ENCODE peak calls at places on chromosome 9, in eight cellular contexts. F is PC-3, C is OCI-LY7, U is GM23248, J is GM23338, I is HCT116, A is MM.1S, D is SK-N-SH. O is an unnamed sample. For H3K9me2, the result is how much of the 10 kb centered on the place peaks cover.

GRCh38 chr9:74120061-74120460 is 377.1 kb upstream of the RORB start:
- DNase-seq in F (no peak), C (no peak), U (no peak), J (no peak), I (no peak), A (no peak), D (no peak), O (no peak)

GRCh38 chr9:79766091-79766490 is 194.3 kb downstream of the TLE4 start:
- DNase-seq in F (peak), C (no peak), U (no peak), J (no peak), I (no peak), A (no peak), D (no peak), O (no peak)

GRCh38 chr9:34375901-34376595 is 650 bp downstream of the MYORG start:
- DNase-seq in F (peak), C (peak), U (peak), J (peak), I (no peak), A (peak), D (peak), O (peak)

GRCh38 chr9:77876091-77876490 is 155.5 kb downstream of the GNAQ start:
- DNase-seq in F (no peak), C (no peak), U (peak), J (peak), I (no peak), A (no peak), D (peak), O (no peak)

GRCh38 chr9:82436480-82436879 is 447.9 kb downstream of the SPATA31D1 start:
- DNase-seq in F (peak), C (no peak), U (peak), J (no peak), I (no peak), A (no peak), D (no peak), O (no peak)

GRCh38 chr9:130624154-130624553 is 40.2 kb upstream of the PRDM12 start:
- DNase-seq in F (no peak), C (no peak), U (no peak), J (no peak), I (no peak), A (no peak), D (no peak), O (no peak)

GRCh38 chr9:108775901-108776306 is 79.9 kb downstream of the ACTL7B start:
- DNase-seq in F (no peak), C (no peak), U (no peak), J (no peak), I (no peak), A (no peak), D (no peak), O (no peak)

GRCh38 chr9:17578577-17578910 is 322 bp upstream of the SH3GL2 start:
- DNase-seq in F (no peak), C (no peak), U (no peak), J (no peak), I (no peak), A (no peak), D (no peak), O (no peak)

GRCh38 chr9:75870450-75870849 is 20.0 kb upstream of the PCSK5 start:
- DNase-seq in F (no peak), C (no peak), U (no peak), J (no peak), I (no peak), A (no peak), D (no peak), O (no peak)

GRCh38 chr9:89954229-89954628 is 349.4 kb downstream of the GADD45G start:
- DNase-seq in F (no peak), C (no peak), U (no peak), J (no peak), I (no peak), A (no peak), D (peak), O (no peak)

GRCh38 chr9:3385871-3386270 is 139.9 kb downstream of the RFX3 start:
- DNase-seq in F (no peak), C (no peak), U (no peak), J (no peak), I (no peak), A (no peak), D (no peak), O (no peak)

GRCh38 chr9:126206099-126206498 is 120.5 kb upstream of the MVB12B start:
- DNase-seq in F (no peak), C (no peak), U (no peak), J (no peak), I (no peak), A (no peak), D (peak), O (no peak)

GRCh38 chr9:76116913-76117312 is 226.4 kb downstream of the PCSK5 start:
- DNase-seq in F (no peak), C (no peak), U (peak), J (no peak), I (no peak), A (no peak), D (no peak), O (no peak)

GRCh38 chr9:130422546-130422945 is 22.2 kb upstream of the ASS1 start:
- DNase-seq in F (no peak), C (no peak), U (no peak), J (no peak), I (no peak), A (no peak), D (no peak), O (no peak)

GRCh38 chr9:87515086-87515485 is 17.4 kb downstream of the DAPK1 start:
- DNase-seq in F (no peak), C (no peak), U (no peak), J (no peak), I (no peak), A (no peak), D (no peak), O (no peak)

GRCh38 chr9:38652044-38652443 is 31.6 kb upstream of the ANKRD18A start:
- DNase-seq in F (no peak), C (no peak), U (no peak), J (no peak), I (no peak), A (no peak), D (no peak), O (no peak)
- H3K9me2 ChIP-seq in F (under half), C (under half), U (under half), J (under half), I (under half), A (under half), D (under half), O (under half)

GRCh38 chr9:2291980-2292704 is 277.0 kb downstream of the SMARCA2 start:
- DNase-seq in F (peak), C (no peak), U (peak), J (no peak), I (no peak), A (no peak), D (no peak), O (peak)

GRCh38 chr9:2289234-2289755 is 274.1 kb downstream of the SMARCA2 start:
- DNase-seq in F (no peak), C (no peak), U (no peak), J (no peak), I (no peak), A (no peak), D (no peak), O (peak)

GRCh38 chr9:2292733-2293132 is 277.6 kb downstream of the SMARCA2 start:
- DNase-seq in F (no peak), C (no peak), U (no peak), J (no peak), I (no peak), A (no peak), D (no peak), O (peak)

GRCh38 chr9:2288309-2288708 is 273.2 kb downstream of the SMARCA2 start:
- DNase-seq in F (no peak), C (no peak), U (no peak), J (no peak), I (no peak), A (no peak), D (no peak), O (no peak)

GRCh38 chr9:2290382-2290781 is 275.2 kb downstream of the SMARCA2 start:
- DNase-seq in F (no peak), C (no peak), U (no peak), J (no peak), I (no peak), A (no peak), D (no peak), O (no peak)
- H3K9me2 ChIP-seq in F (under half), C (under half), U (under half), J (under half), I (under half), A (under half), D (under half), O (under half)

GRCh38 chr9:128529191-128529590 is 23.2 kb upstream of the SPTAN1 start:
- DNase-seq in F (peak), C (no peak), U (no peak), J (no peak), I (no peak), A (no peak), D (no peak), O (no peak)
- H3K9me2 ChIP-seq in F (under half), C (under half), U (under half), J (under half), I (under half), A (under half), D (under half), O (under half)

GRCh38 chr9:106707722-106708121 is 155.2 kb upstream of the ZNF462 start:
- DNase-seq in F (no peak), C (no peak), U (no peak), J (no peak), I (no peak), A (no peak), D (no peak), O (no peak)

GRCh38 chr9:106701611-106702010 is 161.4 kb upstream of the ZNF462 start:
- DNase-seq in F (peak), C (no peak), U (no peak), J (no peak), I (no peak), A (no peak), D (no peak), O (no peak)

GRCh38 chr9:106707291-106707690 is 155.7 kb upstream of the ZNF462 start:
- DNase-seq in F (no peak), C (no peak), U (peak), J (no peak), I (no peak), A (no peak), D (no peak), O (no peak)

GRCh38 chr9:106700676-106701075 is 162.3 kb upstream of the ZNF462 start:
- DNase-seq in F (peak), C (no peak), U (peak), J (no peak), I (no peak), A (no peak), D (no peak), O (no peak)

DNA sequence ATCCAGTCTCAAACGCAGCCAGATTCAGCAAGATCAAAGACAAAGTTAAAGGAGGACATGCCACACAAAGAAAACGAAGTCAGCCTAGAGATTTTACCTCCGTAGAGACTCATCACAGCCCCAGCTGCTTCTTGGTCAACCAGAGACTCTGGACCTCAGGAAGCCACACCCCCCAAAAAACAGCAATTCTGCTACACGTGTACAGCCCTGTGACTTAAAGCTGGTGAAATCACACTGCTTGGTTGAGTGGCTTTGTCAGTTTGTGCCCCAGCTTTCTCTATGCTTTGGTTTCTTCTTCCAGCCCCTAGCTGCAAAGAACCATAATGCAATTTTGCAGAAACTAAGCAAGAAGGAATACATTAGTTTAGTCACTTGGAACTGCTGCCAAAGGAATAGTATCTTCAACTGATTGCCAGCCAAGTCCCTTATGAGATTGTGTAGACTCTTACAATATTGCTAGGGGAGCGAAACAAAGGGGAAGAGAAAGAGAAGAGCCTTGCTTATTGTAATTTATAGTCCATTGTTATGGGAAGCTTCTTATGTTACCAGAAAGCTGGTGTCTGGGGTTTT is 158.8 kb upstream of the ZNF462 start:
- DNase-seq in F (no peak), C (no peak), U (peak), J (no peak), I (no peak), A (no peak), D (no peak), O (no peak)
- H3K9me2 ChIP-seq in F (under half), C (under half), U (under half), J (under half), I (under half), A (under half), D (under half), O (under half)

DNA sequence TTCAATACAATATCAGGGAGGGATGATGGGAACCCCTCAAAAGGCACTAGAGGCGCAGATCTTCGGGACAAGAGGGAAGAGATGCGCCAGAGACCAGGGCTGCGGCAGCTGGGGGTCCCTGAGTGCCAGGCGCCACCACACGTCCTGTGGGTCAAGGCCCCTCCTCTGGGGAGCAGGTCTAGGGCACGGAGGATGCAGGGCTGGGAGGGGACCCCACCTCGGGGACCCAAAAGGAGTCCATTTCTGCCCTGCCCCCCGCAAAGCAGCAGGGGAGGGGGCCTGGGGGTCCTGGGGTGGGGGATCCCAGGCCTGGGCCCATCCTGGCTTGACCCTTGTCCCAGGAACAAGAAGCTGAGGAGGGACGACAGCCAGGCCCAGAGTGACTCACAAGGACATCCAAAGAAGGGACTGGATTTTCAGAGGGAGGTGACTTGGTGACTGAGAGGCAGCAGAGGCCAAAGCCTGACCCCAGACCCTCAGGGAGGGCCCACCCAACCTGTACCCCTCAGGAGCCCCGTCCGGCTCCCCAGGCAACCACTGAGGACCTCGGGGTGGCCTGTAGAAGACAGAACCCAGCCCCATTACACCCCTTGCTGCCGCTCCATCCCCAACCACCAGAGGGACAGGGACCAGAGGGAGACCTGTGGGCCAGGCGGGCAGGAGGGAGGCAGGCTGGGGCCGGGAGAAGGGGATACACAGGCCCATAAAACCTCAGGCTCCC is 54.2 kb downstream of the LRSAM1 start:
- DNase-seq in F (peak), C (peak), U (peak), J (peak), I (no peak), A (peak), D (peak), O (peak)
- H3K9me2 ChIP-seq in F (under half), C (under half), U (under half), J (under half), I (under half), A (under half), D (under half), O (under half)

GRCh38 chr9:115739096-115739875 is 414.3 kb upstream of the PAPPA start:
- DNase-seq in F (no peak), C (no peak), U (peak), J (no peak), I (no peak), A (no peak), D (no peak), O (no peak)

GRCh38 chr9:115730845-115731244 is 422.7 kb upstream of the PAPPA start:
- DNase-seq in F (no peak), C (no peak), U (peak), J (no peak), I (no peak), A (no peak), D (no peak), O (no peak)

GRCh38 chr9:115730396-115730795 is 423.2 kb upstream of the PAPPA start:
- DNase-seq in F (no peak), C (no peak), U (peak), J (no peak), I (no peak), A (no peak), D (no peak), O (no peak)

GRCh38 chr9:115733318-115733717 is 420.3 kb upstream of the PAPPA start:
- DNase-seq in F (no peak), C (no peak), U (peak), J (peak), I (no peak), A (no peak), D (no peak), O (no peak)

GRCh38 chr9:115733736-115734135 is 419.9 kb upstream of the PAPPA start:
- DNase-seq in F (no peak), C (no peak), U (peak), J (no peak), I (no peak), A (no peak), D (no peak), O (no peak)
- H3K9me2 ChIP-seq in F (under half), C (under half), U (under half), J (under half), I (under half), A (under half), D (under half), O (under half)

DNA sequence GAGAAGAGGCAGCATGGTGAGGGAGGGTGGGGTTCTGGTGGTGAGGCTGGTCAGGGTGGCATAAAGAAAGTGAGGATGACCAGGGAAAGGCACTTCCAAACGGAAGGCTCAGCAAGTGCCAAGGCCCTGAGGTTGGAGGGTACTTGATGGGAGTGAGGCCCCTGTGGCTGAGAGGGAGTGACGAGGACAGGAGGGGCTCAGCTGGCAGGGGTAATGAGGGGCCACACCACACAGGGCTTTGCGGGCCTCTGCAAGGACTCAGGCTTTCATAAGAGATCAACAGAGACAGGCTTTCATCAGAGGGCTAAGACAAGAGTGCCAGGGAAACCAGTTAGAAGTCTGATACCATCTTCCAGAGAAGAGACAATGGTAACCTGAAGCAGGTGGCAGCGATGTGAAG is 23.6 kb downstream of the ARPC5L start:
- DNase-seq in F (no peak), C (no peak), U (no peak), J (no peak), I (no peak), A (no peak), D (no peak), O (no peak)
- H3K9me2 ChIP-seq in F (under half), C (under half), U (under half), J (under half), I (under half), A (under half), D (under half), O (under half)

DNA sequence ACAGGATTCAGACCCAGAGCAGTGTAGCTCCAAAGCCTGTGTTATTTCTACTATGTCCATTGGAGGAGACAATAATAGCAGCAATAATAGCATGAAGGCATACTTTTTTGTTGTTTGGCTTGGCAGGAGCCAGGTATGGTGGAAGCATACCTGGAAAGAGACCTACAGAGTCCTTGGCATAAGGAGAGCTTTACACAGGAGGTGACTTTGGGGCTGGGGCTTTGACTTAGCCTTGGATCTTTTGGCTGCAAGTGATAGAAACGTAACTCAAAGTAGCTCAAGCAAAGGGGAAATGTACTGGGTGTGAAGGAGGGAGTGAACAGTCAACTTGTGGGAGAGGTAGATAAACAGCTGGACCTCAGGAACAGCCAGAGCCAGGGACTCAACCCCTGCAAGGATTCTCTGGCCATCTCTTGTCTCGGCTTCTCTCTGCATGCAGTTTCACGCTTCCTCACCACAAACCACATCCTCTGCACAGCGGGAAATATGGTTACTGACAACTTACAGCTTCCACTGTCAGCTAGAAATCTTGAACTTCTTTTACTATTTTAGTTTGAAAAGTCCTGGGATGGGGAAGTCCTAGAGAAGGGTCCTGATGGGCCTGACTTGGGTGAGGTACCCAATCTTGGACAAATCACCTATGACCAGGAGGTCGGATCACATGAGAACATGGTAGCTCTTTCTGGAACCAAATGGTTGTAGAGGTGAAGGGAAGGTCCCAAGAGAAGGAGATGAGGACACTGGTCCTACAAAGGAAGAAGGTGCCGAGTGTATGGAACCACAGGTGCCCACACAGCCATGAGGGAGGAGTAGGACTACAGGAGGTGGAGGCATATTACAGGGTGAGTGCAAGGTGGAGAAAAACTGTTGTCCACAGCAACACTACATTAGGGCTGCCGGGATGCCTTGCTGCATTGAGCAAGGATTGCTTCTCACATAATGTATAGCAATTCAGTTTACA is 47.0 kb upstream of the TGFBR1 start:
- DNase-seq in F (peak), C (peak), U (peak), J (no peak), I (no peak), A (peak), D (no peak), O (peak)
- H3K9me2 ChIP-seq in F (under half), C (under half), U (under half), J (under half), I (under half), A (under half), D (under half), O (under half)

DNA sequence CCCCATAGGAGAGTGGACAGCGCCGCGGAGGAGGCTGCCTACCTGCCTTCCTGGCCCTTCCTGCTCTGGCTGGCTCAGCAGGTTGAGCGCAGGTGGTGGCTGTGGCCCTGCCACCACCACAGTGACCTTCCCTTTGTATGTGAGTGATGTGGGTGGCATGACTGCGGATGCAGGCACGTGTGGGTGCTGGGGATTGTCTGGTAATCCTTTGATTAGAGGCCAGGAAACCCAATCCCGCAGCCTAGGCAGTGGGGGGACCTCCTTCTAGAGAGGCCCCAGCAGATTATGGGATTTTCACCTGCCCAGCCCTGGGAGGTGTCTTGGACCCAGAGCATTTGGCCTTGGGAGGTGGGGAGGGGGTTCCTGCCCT is 16.5 kb downstream of the RXRA start:
- DNase-seq in F (no peak), C (no peak), U (no peak), J (no peak), I (no peak), A (no peak), D (no peak), O (no peak)
- H3K9me2 ChIP-seq in F (under half), C (under half), U (under half), J (under half), I (under half), A (under half), D (under half), O (under half)

GRCh38 chr9:19290103-19290502 is 59.6 kb downstream of the DENND4C start:
- DNase-seq in F (no peak), C (no peak), U (no peak), J (no peak), I (no peak), A (no peak), D (no peak), O (no peak)
- H3K9me2 ChIP-seq in F (under half), C (under half), U (under half), J (under half), I (under half), A (under half), D (under half), O (under half)